ENCODE peak calls at places on chromosome 11, in seven cellular contexts. Z, P, X, D, L, M and U are unnamed samples.

GRCh38 chr11:130583866-130584265 is 135.4 kb downstream of the ADAMTS15 start:
- DNase-seq in Z (no peak), P (no peak), X (peak; percentile 60), D (no peak), L (no peak), M (no peak), U (no peak)

GRCh38 chr11:15629690-15630321 is 515.1 kb downstream of the INSC start:
- DNase-seq in Z (no peak), P (peak; percentile 23), X (peak; percentile 22), D (no peak), L (no peak), M (no peak), U (no peak)

GRCh38 chr11:10139656-10140055 is 154.4 kb downstream of the SBF2 start:
- DNase-seq in Z (no peak), P (peak; percentile 88), X (no peak), D (no peak), L (no peak), M (no peak), U (no peak)

GRCh38 chr11:65492637-65493366 is 6.0 kb upstream of the MALAT1 start:
- DNase-seq in Z (peak; percentile 91), P (peak; percentile 92), X (no peak), D (no peak), L (no peak), M (peak; percentile 71), U (no peak)

GRCh38 chr11:68214173-68215086 is 1.3 kb upstream of the KMT5B start:
- DNase-seq in Z (no peak), P (peak; percentile 14), X (peak; percentile 27), D (no peak), L (no peak), M (no peak), U (no peak)

GRCh38 chr11:73359341-73359740 is 16.9 kb upstream of the RELT start:
- DNase-seq in Z (no peak), P (no peak), X (no peak), D (no peak), L (no peak), M (no peak), U (no peak)

GRCh38 chr11:19972637-19973036 is 187.6 kb downstream of the DBX1 start:
- DNase-seq in Z (no peak), P (no peak), X (no peak), D (no peak), L (no peak), M (no peak), U (no peak)

GRCh38 chr11:109745996-109746625 is 324.1 kb downstream of the C11orf87 start:
- DNase-seq in Z (no peak), P (no peak), X (no peak), D (no peak), L (no peak), M (no peak), U (no peak)

GRCh38 chr11:36622431-36623136 is 24.5 kb upstream of the RAG2 start:
- DNase-seq in Z (no peak), P (peak; percentile 63), X (no peak), D (no peak), L (no peak), M (no peak), U (no peak)

GRCh38 chr11:130452941-130453340 is 4.5 kb downstream of the ADAMTS15 start:
- DNase-seq in Z (no peak), P (no peak), X (peak; percentile 41), D (no peak), L (no peak), M (no peak), U (no peak)

GRCh38 chr11:45275823-45276222 is 10.3 kb downstream of the SYT13 start:
- DNase-seq in Z (no peak), P (no peak), X (no peak), D (no peak), L (no peak), M (no peak), U (no peak)

GRCh38 chr11:119089319-119089718 is 4.6 kb downstream of the HMBS start:
- DNase-seq in Z (no peak), P (no peak), X (no peak), D (no peak), L (no peak), M (no peak), U (no peak)

GRCh38 chr11:116963813-116964212 is 126.4 kb upstream of the APOA1 start:
- DNase-seq in Z (no peak), P (no peak), X (no peak), D (no peak), L (no peak), M (no peak), U (no peak)

GRCh38 chr11:20639688-20640087 is 29.7 kb upstream of the NELL1 start:
- DNase-seq in Z (no peak), P (no peak), X (no peak), D (no peak), L (no peak), M (no peak), U (no peak)